ENCODE peak calls at places on chromosomes 1 and 21, in six cellular contexts. U is BE2C, C is stomach, P is upper lobe of left lung, M is body of pancreas, R is prostate gland. Q is an unnamed sample. For H3K27me3 and H3K9me3, the result is how much of the 10 kb centered on the place peaks cover.

GRCh38 chr1:74964508-74964907 is 169.7 kb upstream of the LHX8 start:
- DNase-seq in U (peak), C (peak), P (no peak), M (peak), R (no peak), Q (no peak)

GRCh38 chr1:39003787-39004186 is 12.7 kb downstream of the AKIRIN1 start:
- DNase-seq in U (no peak), C (no peak), P (no peak), M (no peak), R (no peak), Q (no peak)

GRCh38 chr1:231039161-231040018 is 664 bp downstream of the FAM89A start:
- DNase-seq in U (peak), C (no peak), P (peak), M (peak), R (peak), Q (peak)

GRCh38 chr1:100536031-100536430 is 1.9 kb upstream of the GPR88 start:
- DNase-seq in U (no peak), C (no peak), P (no peak), M (no peak), R (no peak), Q (no peak)

GRCh38 chr1:31483012-31483946 is 70.3 kb downstream of the SERINC2 start:
- DNase-seq in U (no peak), C (peak), P (peak), M (peak), R (peak), Q (no peak)

GRCh38 chr1:214638474-214638807 is 35.4 kb downstream of the CENPF start:
- DNase-seq in U (no peak), C (no peak), P (no peak), M (no peak), R (no peak), Q (no peak)

GRCh38 chr1:19635646-19636045 is 8.5 kb upstream of the NBL1 start:
- DNase-seq in U (no peak), C (no peak), P (no peak), M (no peak), R (no peak), Q (no peak)

GRCh38 chr1:92797961-92798360 is 13.1 kb upstream of the EVI5 start:
- DNase-seq in U (no peak), C (no peak), P (no peak), M (no peak), R (no peak), Q (no peak)

GRCh38 chr1:208003241-208003640 is 92.3 kb upstream of the CD34 start:
- DNase-seq in U (no peak), C (no peak), P (no peak), M (no peak), R (no peak), Q (no peak)

GRCh38 chr1:32339363-32339978 is 3.4 kb upstream of the MARCKSL1 start:
- DNase-seq in U (no peak), C (no peak), P (no peak), M (peak), R (no peak), Q (no peak)

GRCh38 chr1:212432163-212432705 is 486 bp upstream of the NENF start:
- DNase-seq in U (no peak), C (no peak), P (no peak), M (no peak), R (no peak), Q (no peak)

GRCh38 chr1:25727026-25727818 is 72.8 kb upstream of the SELENON start:
- DNase-seq in U (no peak), C (no peak), P (no peak), M (no peak), R (no peak), Q (no peak)

GRCh38 chr1:34829250-34829649 is 30.3 kb downstream of the SMIM12 start:
- DNase-seq in U (no peak), C (peak), P (no peak), M (no peak), R (no peak), Q (no peak)

GRCh38 chr1:153349363-153350340 is 1.0 kb upstream of the PGLYRP4 start:
- DNase-seq in U (peak), C (no peak), P (peak), M (no peak), R (no peak), Q (no peak)

GRCh38 chr1:19798486-19799232 is 1.1 kb downstream of the TMCO4 start:
- DNase-seq in U (no peak), C (no peak), P (no peak), M (peak), R (no peak), Q (no peak)

GRCh38 chr1:214337536-214337935 is 56.6 kb downstream of the SMYD2 start:
- DNase-seq in U (no peak), C (no peak), P (no peak), M (peak), R (no peak), Q (no peak)

GRCh38 chr1:234773936-234774677 is 164.1 kb upstream of the IRF2BP2 start:
- DNase-seq in U (no peak), C (peak), P (no peak), M (no peak), R (no peak), Q (no peak)

GRCh38 chr1:10494754-10495474 is 20.2 kb downstream of the PEX14 start:
- DNase-seq in U (peak), C (peak), P (no peak), M (peak), R (peak), Q (peak)

GRCh38 chr21:18245493-18245967 is 897 bp downstream of the CHODL start:
- DNase-seq in U (peak), C (no peak), P (no peak), M (no peak), R (no peak), Q (no peak)

GRCh38 chr1:98119793-98120192 is 199.0 kb upstream of the DPYD start:
- DNase-seq in U (peak), C (peak), P (no peak), M (peak), R (no peak), Q (no peak)

GRCh38 chr1:7410156-7410555 is 360.9 kb upstream of the VAMP3 start:
- DNase-seq in U (no peak), C (no peak), P (peak), M (no peak), R (no peak), Q (no peak)

GRCh38 chr1:167663002-167663772 is 33.2 kb downstream of the RCSD1 start:
- DNase-seq in U (no peak), C (no peak), P (no peak), M (no peak), R (no peak), Q (no peak)

GRCh38 chr1:54361342-54361741 is 44.9 kb downstream of the SSBP3 start:
- DNase-seq in U (no peak), C (no peak), P (no peak), M (no peak), R (no peak), Q (no peak)

GRCh38 chr1:178628637-178629548 is 96.2 kb upstream of the RALGPS2 start:
- DNase-seq in U (no peak), C (no peak), P (no peak), M (peak), R (no peak), Q (no peak)

GRCh38 chr1:160705176-160705745 is 6.4 kb downstream of the CD48 start:
- DNase-seq in U (no peak), C (no peak), P (no peak), M (no peak), R (no peak), Q (peak)

GRCh38 chr1:67683306-67683705 is 1.7 kb upstream of the GADD45A start:
- DNase-seq in U (no peak), C (no peak), P (no peak), M (no peak), R (no peak), Q (no peak)

GRCh38 chr1:3483801-3484444 is 29.5 kb downstream of the ARHGEF16 start:
- DNase-seq in U (peak), C (peak), P (peak), M (peak), R (peak), Q (peak)
- TF ChIP-seq CTCF in U (peak), C (no peak), P (peak), M (peak), R (peak), Q (peak)

DNA sequence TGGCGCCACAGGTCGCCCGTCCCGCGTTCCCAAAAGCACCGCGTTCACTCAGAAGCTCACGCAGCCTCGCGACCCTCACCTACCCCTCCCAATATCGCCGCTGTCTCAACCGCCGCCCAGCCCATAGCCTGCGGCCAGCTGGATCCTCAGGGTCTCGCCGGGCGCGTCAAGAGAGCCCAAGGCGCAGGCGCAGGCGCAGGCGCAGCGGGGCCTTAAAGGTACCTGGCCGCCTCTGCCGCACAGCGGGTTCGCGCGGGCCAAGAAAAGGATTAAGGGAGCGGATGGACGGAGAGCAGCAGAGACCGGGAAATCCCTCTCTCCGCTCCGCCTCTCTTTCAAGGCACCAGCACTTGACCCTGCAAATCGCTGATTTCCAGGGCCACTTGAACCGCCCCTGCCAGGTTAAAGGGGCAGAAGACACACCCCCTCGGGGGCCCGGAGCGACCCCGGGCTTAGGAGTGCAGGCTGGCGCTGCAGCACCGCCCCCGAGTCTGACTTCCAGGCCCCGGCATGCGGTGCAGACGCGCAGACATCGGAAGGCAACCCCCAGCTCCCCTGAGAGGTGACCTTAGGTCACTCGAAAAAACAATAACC is at the start of gene NBPF20:
- DNase-seq in U (peak), C (peak), P (peak), M (peak), R (peak), Q (peak)
- H3K27me3 ChIP-seq in U (under half), C (under half), P (under half), M (under half), R (under half), Q (under half)

DNA sequence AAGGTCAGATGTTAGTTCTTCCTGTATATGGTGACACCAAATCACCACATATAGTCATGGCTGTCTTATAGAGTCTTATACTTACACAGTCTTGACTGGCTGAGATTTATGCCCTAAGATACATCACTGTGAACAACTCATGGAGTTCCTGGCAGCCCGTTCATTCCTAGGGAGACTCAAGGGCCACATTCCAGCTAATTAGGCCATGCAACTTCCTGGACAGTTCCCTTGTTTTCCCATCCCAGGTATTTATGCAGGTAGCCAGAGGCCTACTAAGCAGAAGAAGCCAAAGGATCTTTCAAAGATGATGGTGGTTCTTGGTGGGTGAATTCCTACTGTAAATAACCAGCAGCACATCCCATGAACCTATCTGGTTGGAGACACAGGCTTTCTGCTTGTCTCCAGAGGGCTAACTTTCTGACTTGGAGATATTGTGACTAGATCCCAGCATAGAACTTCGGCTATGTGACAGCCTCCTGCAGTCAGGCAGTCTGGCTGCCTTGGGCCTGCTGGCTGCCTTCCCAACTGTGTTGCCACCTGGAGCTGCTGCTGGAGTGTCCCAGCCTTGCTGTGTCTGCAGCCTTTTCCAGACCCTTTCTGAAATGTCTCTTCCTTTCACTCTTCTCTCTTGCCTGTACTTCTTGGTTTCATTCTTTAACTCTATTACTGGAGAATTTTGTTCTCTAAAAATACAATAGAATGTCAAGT is 283.8 kb downstream of the CACNA1E start:
- DNase-seq in U (no peak), C (no peak), P (peak), M (no peak), R (no peak), Q (no peak)
- H3K9me3 ChIP-seq in U (under half), C (under half), P (under half), M (under half), R (under half), Q (under half)

GRCh38 chr1:200478945-200479558 is 69.2 kb upstream of the ZNF281 start:
- DNase-seq in U (no peak), C (no peak), P (no peak), M (no peak), R (no peak), Q (no peak)

GRCh38 chr1:200479816-200480215 is 70.0 kb upstream of the ZNF281 start:
- DNase-seq in U (no peak), C (no peak), P (no peak), M (no peak), R (no peak), Q (no peak)

GRCh38 chr1:200487650-200488049 is 77.8 kb upstream of the ZNF281 start:
- DNase-seq in U (no peak), C (no peak), P (no peak), M (no peak), R (no peak), Q (no peak)

GRCh38 chr1:200486634-200487033 is 76.8 kb upstream of the ZNF281 start:
- DNase-seq in U (no peak), C (no peak), P (no peak), M (no peak), R (no peak), Q (no peak)

DNA sequence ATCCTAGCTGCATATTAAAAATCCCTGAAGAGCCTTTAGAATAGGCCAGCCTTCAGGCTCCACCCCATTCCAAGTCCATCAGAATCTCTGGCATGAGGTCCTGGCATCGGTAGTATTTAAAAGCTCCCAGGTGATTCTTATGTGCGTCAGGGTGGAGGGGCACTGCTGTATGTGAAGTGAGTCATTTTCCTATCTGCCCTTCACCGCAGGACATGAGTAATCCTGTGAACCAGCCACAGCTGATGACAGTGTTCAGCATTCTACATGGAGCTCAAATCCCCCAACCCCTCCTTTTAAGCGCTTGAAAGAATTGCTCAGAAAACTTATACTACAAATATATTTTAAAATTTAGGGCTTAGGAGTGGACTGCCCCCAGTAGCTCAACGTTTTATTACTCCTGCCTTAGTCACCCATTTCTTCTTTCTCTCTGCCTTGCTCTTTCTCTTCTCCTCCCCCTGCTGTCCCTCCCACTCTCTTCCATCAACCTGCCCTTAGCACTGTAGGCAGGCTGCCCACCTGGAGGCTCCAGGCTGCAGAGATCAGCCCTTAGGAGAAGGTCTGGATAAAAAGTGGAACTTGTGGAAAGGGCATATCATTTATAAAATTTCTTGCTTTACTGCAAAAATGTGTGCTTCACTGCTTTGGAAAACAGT is 73.8 kb upstream of the ZNF281 start:
- DNase-seq in U (no peak), C (peak), P (no peak), M (peak), R (no peak), Q (no peak)
- TF ChIP-seq CTCF in U (no peak), C (no peak), P (no peak), M (no peak), R (no peak), Q (no peak)

Q was measured in CD4-positive, alpha-beta T cell.